ENCODE peak calls at places on chromosomes 6 and 20, in six cellular contexts. L is mesothelial cell of epicardium, S is GM10248, C is lower lobe of right lung, F is astrocyte of the cerebellum, Z is natural killer cell. M is an unnamed sample.
A peak's percentile ranks its signal among the peaks of the same experiment; 100 is the strongest.

GRCh38 chr6:125154184-125155135 is 887 bp downstream of the TPD52L1 start:
- DNase-seq in Z (no peak), S (peak; percentile 19), C (peak; percentile 57), L (peak; percentile 23), F (no peak), M (peak; percentile 41)

GRCh38 chr6:101686653-101687052 is 293.1 kb downstream of the GRIK2 start:
- DNase-seq in C (no peak), L (no peak), Z (no peak), F (no peak), S (no peak), M (no peak)

GRCh38 chr6:109894181-109894580 is 83.9 kb upstream of the GPR6 start:
- DNase-seq in Z (no peak), S (no peak), F (no peak), C (no peak), L (no peak), M (no peak)

GRCh38 chr6:2157441-2158127 is 87.8 kb downstream of the GMDS start:
- DNase-seq in F (peak; percentile 61), C (no peak), Z (no peak), L (no peak), S (peak; percentile 43), M (peak; percentile 31)

GRCh38 chr6:12229332-12229731 is 60.8 kb upstream of the EDN1 start:
- DNase-seq in C (no peak), L (no peak), F (no peak), S (no peak), Z (no peak), M (no peak)

GRCh38 chr6:25320459-25320858 is 41.3 kb downstream of the CARMIL1 start:
- DNase-seq in C (no peak), F (peak; percentile 22), L (no peak), Z (no peak), S (no peak), M (no peak)

GRCh38 chr6:165848099-165848461 is 185.0 kb upstream of the PDE10A start:
- DNase-seq in C (no peak), S (no peak), L (no peak), Z (no peak), F (no peak), M (no peak)

GRCh38 chr6:40252531-40253258 is 318.4 kb upstream of the MOCS1 start:
- DNase-seq in F (no peak), L (no peak), C (no peak), S (no peak), Z (no peak), M (no peak)

GRCh38 chr6:134328138-134328537 is 10.2 kb upstream of the SGK1 start:
- DNase-seq in C (no peak), L (no peak), Z (no peak), F (no peak), S (no peak), M (no peak)

GRCh38 chr20:34222208-34222607 is 19.0 kb upstream of the ASIP start:
- DNase-seq in C (no peak), Z (no peak), L (no peak), S (no peak), F (peak; percentile 92), M (peak; percentile 24)

GRCh38 chr6:157804448-157805327 is 18.4 kb upstream of the SNX9 start:
- DNase-seq in Z (no peak), S (no peak), C (no peak), F (no peak), L (no peak), M (no peak)

GRCh38 chr6:107488875-107489635 is 862 bp upstream of the SOBP start:
- DNase-seq in F (no peak), S (peak; percentile 39), Z (no peak), L (no peak), C (peak; percentile 48), M (peak; percentile 56)

DNA sequence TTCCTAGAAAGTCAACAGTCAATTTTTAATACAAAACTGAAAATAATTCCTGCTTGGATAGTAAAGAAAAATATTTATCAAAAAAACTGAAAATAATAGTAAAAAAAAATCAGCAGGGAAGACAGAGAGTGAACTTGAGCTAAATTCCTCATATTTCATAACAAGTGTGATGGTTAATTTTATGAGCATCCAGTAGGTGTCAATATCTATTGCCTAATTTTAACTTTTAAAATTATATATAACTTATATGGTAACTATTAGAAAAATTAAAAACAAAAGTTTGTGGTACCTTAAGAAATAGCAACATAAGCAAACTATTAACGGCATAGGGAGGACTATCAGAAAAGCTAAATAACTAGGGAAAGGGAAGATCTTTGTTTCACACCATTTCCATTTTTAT is 2.1 kb downstream of the EPM2A start:
- DNase-seq in C (no peak), F (no peak), S (no peak), Z (no peak), L (no peak), M (no peak)
- TF ChIP-seq CTCF in C (no peak), F (no peak), S (no peak), Z (no peak), L (no peak), M (no peak)

GRCh38 chr20:59217162-59217561 is 53.5 kb downstream of the ZNF831 start:
- DNase-seq in Z (no peak), L (no peak), S (no peak), C (no peak), F (no peak), M (no peak)
- TF ChIP-seq CTCF in Z (no peak), L (no peak), S (no peak), C (no peak), F (no peak), M (no peak)

GRCh38 chr6:20946037-20946436 is 411.8 kb downstream of the CDKAL1 start:
- DNase-seq in S (peak; percentile 34), C (no peak), Z (no peak), L (no peak), F (peak; percentile 45), M (peak; percentile 40)
- TF ChIP-seq CTCF in S (no peak), C (no peak), Z (no peak), L (no peak), F (no peak), M (no peak)

GRCh38 chr20:63579017-63579705 is 5.1 kb upstream of the HELZ2 start:
- DNase-seq in S (no peak), C (no peak), F (no peak), L (no peak), Z (no peak), M (no peak)

GRCh38 chr20:63578224-63579016 is 4.4 kb upstream of the HELZ2 start:
- DNase-seq in S (no peak), Z (no peak), C (no peak), F (no peak), L (no peak), M (no peak)

GRCh38 chr20:63582382-63583063 is 8.5 kb upstream of the HELZ2 start:
- DNase-seq in L (no peak), Z (no peak), S (no peak), C (no peak), F (no peak), M (no peak)

GRCh38 chr20:63577317-63577894 is 3.4 kb upstream of the HELZ2 start:
- DNase-seq in S (no peak), C (no peak), Z (no peak), F (no peak), L (no peak), M (no peak)

GRCh38 chr20:63580796-63581461 is 6.9 kb upstream of the HELZ2 start:
- DNase-seq in Z (peak; percentile 38), S (peak; percentile 81), F (no peak), C (no peak), L (no peak), M (peak; percentile 85)
- TF ChIP-seq CTCF in Z (peak; percentile 39), S (peak; percentile 57), F (peak; percentile 62), C (peak; percentile 21), L (no peak), M (peak; percentile 57)

GRCh38 chr20:60718743-60719142 is 533.3 kb upstream of the CDH4 start:
- DNase-seq in S (peak; percentile 9), L (no peak), Z (no peak), C (no peak), F (no peak), M (no peak)

DNA sequence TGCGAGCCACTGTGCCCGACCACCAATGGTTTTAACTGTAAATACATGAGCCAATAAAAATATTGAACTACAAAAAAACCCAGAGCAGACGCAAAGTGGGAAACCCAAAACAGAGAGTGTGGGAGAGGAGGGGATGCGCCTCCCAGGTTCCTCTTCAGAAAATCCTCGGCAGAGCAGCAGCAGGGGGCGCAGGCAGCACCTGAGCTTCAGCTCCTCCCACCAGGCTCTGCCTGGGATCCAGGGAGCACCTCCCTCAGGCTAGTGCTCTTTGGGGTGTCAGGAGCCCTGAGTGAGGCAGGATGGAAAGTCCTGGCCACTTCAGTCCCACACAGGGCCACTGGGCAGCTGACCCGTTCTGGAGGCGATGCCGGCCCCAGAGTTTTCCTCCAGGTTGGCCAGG is 536.9 kb upstream of the CDH4 start:
- DNase-seq in L (no peak), Z (no peak), S (no peak), F (no peak), C (no peak), M (no peak)
- TF ChIP-seq CTCF in L (no peak), Z (no peak), S (no peak), F (no peak), C (no peak), M (no peak)

GRCh38 chr6:30644769-30645168 is 2.2 kb upstream of the C6orf136 start:
- DNase-seq in L (no peak), C (no peak), F (no peak), S (no peak), Z (no peak), M (no peak)

GRCh38 chr6:30641048-30641447 is 5.9 kb upstream of the C6orf136 start:
- DNase-seq in Z (no peak), C (no peak), F (no peak), L (no peak), S (no peak), M (no peak)

GRCh38 chr6:30643656-30644055 is 3.3 kb upstream of the C6orf136 start:
- DNase-seq in C (no peak), L (no peak), S (no peak), Z (no peak), F (no peak), M (no peak)

GRCh38 chr6:30635834-30636233 is 9.2 kb downstream of the ATAT1 start:
- DNase-seq in C (no peak), L (no peak), S (no peak), Z (no peak), F (no peak), M (no peak)

GRCh38 chr6:30640481-30640880 is 6.5 kb upstream of the C6orf136 start:
- DNase-seq in S (no peak), F (no peak), C (no peak), L (no peak), Z (no peak), M (no peak)
- TF ChIP-seq CTCF in S (no peak), F (no peak), C (no peak), L (no peak), Z (no peak), M (no peak)

M was measured in GM13976.